ENCODE peak calls at places on chromosomes 1 and 21, in seven cellular contexts. T, K, L, P, V, M and S are unnamed samples.

GRCh38 chr1:226994357-226995063 is 54.4 kb downstream of the COQ8A start:
- DNase-seq in T (no peak), K (no peak), L (no peak), P (no peak), V (no peak), M (no peak), S (no peak)

GRCh38 chr1:45510972-45511527 is 10.6 kb downstream of the PRDX1 start:
- DNase-seq in T (no peak), K (no peak), L (no peak), P (no peak), V (no peak), M (no peak), S (no peak)

GRCh38 chr1:18681423-18681835 is 50.8 kb downstream of the PAX7 start:
- DNase-seq in T (no peak), K (no peak), L (no peak), P (no peak), V (no peak), M (no peak), S (peak)

GRCh38 chr21:15701845-15702244 is 27.9 kb upstream of the USP25 start:
- DNase-seq in T (no peak), K (no peak), L (no peak), P (no peak), V (no peak), M (no peak), S (no peak)

GRCh38 chr1:205073511-205073910 is 10.7 kb downstream of the TMEM81 start:
- DNase-seq in T (no peak), K (no peak), L (no peak), P (no peak), V (no peak), M (no peak), S (no peak)

GRCh38 chr1:172398193-172398592 is 22.3 kb upstream of the C1orf105 start:
- DNase-seq in T (no peak), K (no peak), L (no peak), P (no peak), V (peak), M (no peak), S (no peak)

GRCh38 chr1:76219589-76219914 is 145.0 kb downstream of the ST6GALNAC3 start:
- DNase-seq in T (no peak), K (no peak), L (no peak), P (no peak), V (no peak), M (no peak), S (no peak)

GRCh38 chr1:218459878-218460277 is 114.7 kb downstream of the TGFB2 start:
- DNase-seq in T (peak), K (no peak), L (no peak), P (no peak), V (no peak), M (no peak), S (peak)

GRCh38 chr1:40001456-40001855 is 39.1 kb upstream of the CAP1 start:
- DNase-seq in T (no peak), K (no peak), L (no peak), P (no peak), V (no peak), M (no peak), S (no peak)

GRCh38 chr21:45768741-45769049 is 125.2 kb downstream of the PCBP3 start:
- DNase-seq in T (no peak), K (no peak), L (no peak), P (no peak), V (no peak), M (no peak), S (no peak)

GRCh38 chr1:163877016-163877415 is 555.3 kb downstream of the NUF2 start:
- DNase-seq in T (peak), K (no peak), L (no peak), P (no peak), V (no peak), M (peak), S (no peak)

GRCh38 chr21:38159355-38159754 is 97.4 kb upstream of the KCNJ15 start:
- DNase-seq in T (peak), K (peak), L (peak), P (peak), V (peak), M (peak), S (peak)

GRCh38 chr1:27650527-27651175 is 15.7 kb upstream of the FGR start:
- DNase-seq in T (no peak), K (no peak), L (no peak), P (no peak), V (no peak), M (no peak), S (no peak)

GRCh38 chr21:43585924-43586411 is 73.3 kb downstream of the HSF2BP start:
- DNase-seq in T (peak), K (no peak), L (peak), P (peak), V (peak), M (peak), S (peak)

GRCh38 chr1:230368363-230368762 is 57.8 kb downstream of the PGBD5 start:
- DNase-seq in T (peak), K (no peak), L (no peak), P (no peak), V (no peak), M (no peak), S (no peak)

GRCh38 chr1:7642781-7643180 is 128.3 kb upstream of the VAMP3 start:
- DNase-seq in T (no peak), K (no peak), L (no peak), P (no peak), V (no peak), M (no peak), S (no peak)

GRCh38 chr1:247647864-247648263 is 31.7 kb downstream of the OR13G1 start:
- DNase-seq in T (no peak), K (no peak), L (no peak), P (no peak), V (peak), M (no peak), S (no peak)

GRCh38 chr1:160144921-160145320 is 6.5 kb upstream of the ATP1A4 start:
- DNase-seq in T (no peak), K (no peak), L (no peak), P (no peak), V (no peak), M (no peak), S (no peak)

GRCh38 chr1:226429868-226430715 is 22.2 kb upstream of the PARP1 start:
- DNase-seq in T (no peak), K (no peak), L (no peak), P (no peak), V (no peak), M (no peak), S (no peak)

GRCh38 chr1:209688746-209689234 is 13.6 kb downstream of the G0S2 start:
- DNase-seq in T (no peak), K (no peak), L (no peak), P (no peak), V (no peak), M (no peak), S (no peak)

GRCh38 chr1:165075725-165076370 is 280.7 kb downstream of the LMX1A start:
- DNase-seq in T (no peak), K (no peak), L (no peak), P (no peak), V (no peak), M (no peak), S (peak)
- TF ChIP-seq CTCF in T (peak), K (no peak), L (peak), P (peak), V (peak), M (peak), S (no peak)

GRCh38 chr1:12276225-12276624 is 46.4 kb downstream of the VPS13D start:
- DNase-seq in T (no peak), K (no peak), L (no peak), P (no peak), V (peak), M (peak), S (no peak)
- TF ChIP-seq CTCF in T (peak), K (peak), L (peak), P (peak), V (peak), M (peak), S (no peak)

DNA sequence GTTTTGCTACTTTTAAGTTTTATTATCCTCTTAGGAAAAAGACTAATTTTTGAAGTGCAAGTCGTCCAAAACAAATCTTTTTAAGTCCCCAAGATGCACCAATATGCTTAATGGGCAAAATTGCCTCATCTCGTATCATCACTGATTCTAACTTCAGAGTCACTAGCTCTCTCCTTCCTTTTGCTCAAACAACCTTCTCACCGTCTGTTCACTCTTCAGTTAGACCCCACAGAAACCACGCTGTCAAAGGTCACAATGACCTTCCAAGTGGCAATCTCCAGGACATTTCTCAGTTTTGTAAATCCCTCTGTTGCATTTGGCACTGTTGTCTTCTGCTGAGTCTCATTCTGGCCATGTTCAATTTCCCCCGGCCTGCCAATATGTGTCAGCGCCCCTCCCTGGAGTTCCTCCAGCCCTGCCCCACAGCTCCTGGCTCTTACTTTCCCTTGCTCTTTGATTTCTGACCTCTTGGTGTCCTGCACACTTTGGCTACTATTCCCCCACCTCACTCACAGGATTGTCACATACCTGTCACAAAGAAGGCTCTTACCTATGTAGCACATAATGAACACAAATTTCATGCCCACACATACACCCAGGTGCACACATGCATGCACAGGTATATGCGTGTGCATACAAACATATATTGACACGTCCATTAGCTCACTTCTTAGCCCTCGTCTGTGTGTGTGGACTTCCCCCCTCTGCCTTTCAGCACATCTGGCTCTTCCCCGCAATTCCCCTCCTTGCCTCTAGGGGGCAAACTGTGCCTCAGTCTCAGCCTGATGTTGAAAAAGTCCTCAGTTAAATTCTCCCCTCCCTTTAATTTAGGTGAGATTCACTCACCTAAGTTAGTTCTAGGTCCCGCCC is 354.0 kb upstream of the DUSP10 start:
- DNase-seq in T (no peak), K (no peak), L (no peak), P (no peak), V (no peak), M (no peak), S (peak)
- TF ChIP-seq CTCF in T (peak), K (peak), L (peak), P (peak), V (peak), M (peak), S (peak)

DNA sequence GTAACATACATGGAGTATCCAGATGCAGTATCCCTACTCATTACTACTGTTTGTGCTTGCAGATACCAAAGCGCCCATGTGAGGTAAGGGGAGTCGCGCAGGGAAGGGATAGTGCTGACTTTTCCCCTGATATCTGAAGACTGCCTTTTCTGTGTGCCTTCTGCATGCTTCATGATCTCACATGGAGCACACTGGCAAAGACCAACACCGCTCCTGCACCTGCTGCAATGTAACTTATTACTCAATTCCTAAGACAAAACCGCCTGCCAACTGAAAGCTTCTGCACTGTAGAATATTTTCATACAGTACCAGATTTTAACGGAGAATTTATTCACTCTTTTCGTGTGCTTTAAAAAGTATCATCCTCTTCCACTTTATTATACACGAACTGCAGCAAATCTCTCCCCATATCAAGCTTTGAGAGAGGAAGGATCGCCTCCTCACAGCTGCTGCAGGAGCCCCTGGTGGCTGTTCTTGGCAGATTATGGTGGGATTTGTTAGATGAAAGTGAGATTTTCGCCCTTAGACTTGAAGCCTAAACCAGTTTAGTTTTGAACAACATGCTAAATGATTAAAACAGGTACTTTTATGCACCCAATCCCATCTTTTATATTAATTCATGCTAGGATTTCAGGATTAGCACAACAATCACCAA is 99.1 kb downstream of the PTPN14 start:
- DNase-seq in T (no peak), K (no peak), L (no peak), P (no peak), V (no peak), M (no peak), S (no peak)
- TF ChIP-seq CTCF in T (no peak), K (no peak), L (no peak), P (no peak), V (no peak), M (no peak), S (no peak)